ENCODE peak calls at places on chromosomes 1 and 21, in five cellular contexts. One of them, this sample, is unnamed.

GRCh38 chr21:37198989-37199924 is 67.9 kb downstream of the VPS26C start:
- DNase-seq in foreskin fibroblast: peak
- DNase-seq in iPS-NIHi11: peak
- DNase-seq in NAMALWA: no peak
- DNase-seq in OCI-LY7: no peak
- DNase-seq in this sample: peak

GRCh38 chr1:31003613-31004230 is 61.8 kb downstream of the PUM1 start:
- DNase-seq in foreskin fibroblast: no peak
- DNase-seq in iPS-NIHi11: no peak
- DNase-seq in NAMALWA: no peak
- DNase-seq in OCI-LY7: no peak
- DNase-seq in this sample: no peak

GRCh38 chr1:175182347-175182746 is 10.2 kb downstream of the KIAA0040 start:
- DNase-seq in foreskin fibroblast: no peak
- DNase-seq in iPS-NIHi11: no peak
- DNase-seq in NAMALWA: no peak
- DNase-seq in OCI-LY7: no peak
- DNase-seq in this sample: no peak

GRCh38 chr1:227938276-227938675 is 9.5 kb downstream of the WNT9A start:
- DNase-seq in foreskin fibroblast: no peak
- DNase-seq in iPS-NIHi11: no peak
- DNase-seq in NAMALWA: no peak
- DNase-seq in OCI-LY7: no peak
- DNase-seq in this sample: no peak

GRCh38 chr21:29092102-29092959 is 18.9 kb upstream of the CCT8 start:
- DNase-seq in foreskin fibroblast: peak
- DNase-seq in iPS-NIHi11: no peak
- DNase-seq in NAMALWA: no peak
- DNase-seq in OCI-LY7: no peak
- DNase-seq in this sample: no peak

GRCh38 chr1:228154685-228155571 is 5.2 kb downstream of the GJC2 start:
- DNase-seq in foreskin fibroblast: no peak
- DNase-seq in iPS-NIHi11: peak
- DNase-seq in NAMALWA: no peak
- DNase-seq in OCI-LY7: no peak
- DNase-seq in this sample: peak

GRCh38 chr1:213273546-213273945 is 222.5 kb downstream of the RPS6KC1 start:
- DNase-seq in foreskin fibroblast: no peak
- DNase-seq in iPS-NIHi11: no peak
- DNase-seq in NAMALWA: no peak
- DNase-seq in OCI-LY7: no peak
- DNase-seq in this sample: no peak

GRCh38 chr1:101738475-101738874 is 258.3 kb downstream of the OLFM3 start:
- DNase-seq in foreskin fibroblast: peak
- DNase-seq in iPS-NIHi11: no peak
- DNase-seq in NAMALWA: no peak
- DNase-seq in OCI-LY7: no peak
- DNase-seq in this sample: no peak

GRCh38 chr1:41615981-41616380 is 131.5 kb upstream of the EDN2 start:
- DNase-seq in foreskin fibroblast: no peak
- DNase-seq in iPS-NIHi11: no peak
- DNase-seq in NAMALWA: no peak
- DNase-seq in OCI-LY7: no peak
- DNase-seq in this sample: no peak

GRCh38 chr1:14598498-14599172 is at the start of gene KAZN:
- DNase-seq in foreskin fibroblast: peak
- DNase-seq in iPS-NIHi11: peak
- DNase-seq in NAMALWA: no peak
- DNase-seq in OCI-LY7: no peak
- DNase-seq in this sample: no peak

GRCh38 chr1:229114781-229115417 is 156.0 kb upstream of the RAB4A start:
- DNase-seq in foreskin fibroblast: no peak
- DNase-seq in iPS-NIHi11: peak
- DNase-seq in NAMALWA: no peak
- DNase-seq in OCI-LY7: no peak
- DNase-seq in this sample: no peak